ENCODE peak calls at places on chromosomes 2 and 18, in four cellular contexts. Q is colonic mucosa, U is stomach, X is fibroblast of villous mesenchyme. T is an unnamed sample.
A peak's percentile ranks its signal among the peaks of the same experiment; 100 is the strongest.

GRCh38 chr2:241031436-241032165 is 33.2 kb downstream of the SNED1 start:
- DNase-seq in Q (no peak), U (no peak), X (no peak), T (no peak)

GRCh38 chr2:106197878-106198277 is 3.8 kb upstream of the UXS1 start:
- DNase-seq in Q (no peak), U (no peak), X (peak; percentile 94), T (peak; percentile 93)

GRCh38 chr2:75563591-75563990 is 2.9 kb upstream of the EVA1A start:
- DNase-seq in Q (no peak), U (no peak), X (no peak), T (no peak)

GRCh38 chr18:25234363-25234639 is 117.7 kb downstream of the ZNF521 start:
- DNase-seq in Q (no peak), U (no peak), X (no peak), T (no peak)

GRCh38 chr2:215750763-215751162 is 262.6 kb downstream of the MREG start:
- DNase-seq in Q (no peak), U (no peak), X (no peak), T (no peak)

GRCh38 chr2:127614731-127615130 is 31.2 kb upstream of the GPR17 start:
- DNase-seq in Q (no peak), U (peak; percentile 3), X (no peak), T (no peak)

GRCh38 chr2:202064206-202064880 is 8.7 kb upstream of the KIAA2012 start:
- DNase-seq in Q (no peak), U (no peak), X (peak; percentile 59), T (peak; percentile 97)

GRCh38 chr2:201151127-201152074 is 31.5 kb upstream of the CASP10 start:
- DNase-seq in Q (no peak), U (no peak), X (peak; percentile 89), T (peak; percentile 80)

GRCh38 chr2:121944072-121944829 is 188.8 kb downstream of the TSN start:
- DNase-seq in Q (no peak), U (no peak), X (peak; percentile 68), T (peak; percentile 47)

GRCh38 chr2:29222381-29223179 is 107.4 kb downstream of the CLIP4 start:
- DNase-seq in Q (no peak), U (peak; percentile 15), X (no peak), T (no peak)

GRCh38 chr18:72652990-72653593 is 109.0 kb upstream of the CBLN2 start:
- DNase-seq in Q (peak; percentile 64), U (no peak), X (no peak), T (no peak)

GRCh38 chr18:9013926-9014373 is 88.5 kb upstream of the NDUFV2 start:
- DNase-seq in Q (no peak), U (no peak), X (no peak), T (no peak)

GRCh38 chr2:9764153-9764778 is 79.0 kb upstream of the TAF1B start:
- DNase-seq in Q (no peak), U (no peak), X (no peak), T (no peak)

GRCh38 chr18:80105369-80106167 is 3.5 kb upstream of the ADNP2 start:
- DNase-seq in Q (no peak), U (no peak), X (no peak), T (no peak)

GRCh38 chr2:37526323-37526722 is 145.1 kb downstream of the CDC42EP3 start:
- DNase-seq in Q (no peak), U (no peak), X (no peak), T (no peak)

GRCh38 chr18:23890589-23890988 is 124.0 kb upstream of the TTC39C start:
- DNase-seq in Q (no peak), U (no peak), X (no peak), T (peak; percentile 68)

GRCh38 chr2:48510329-48510728 is 19.6 kb upstream of the STON1 start:
- DNase-seq in Q (no peak), U (no peak), X (peak; percentile 79), T (peak; percentile 66)

GRCh38 chr2:23489471-23490400 is 104.8 kb downstream of the KLHL29 start:
- DNase-seq in Q (no peak), U (no peak), X (peak; percentile 11), T (no peak)

GRCh38 chr18:7174359-7175107 is 56.4 kb upstream of the LRRC30 start:
- DNase-seq in Q (no peak), U (no peak), X (peak; percentile 16), T (no peak)

GRCh38 chr2:72994991-72995380 is 76.5 kb downstream of the SFXN5 start:
- DNase-seq in Q (no peak), U (no peak), X (no peak), T (no peak)

GRCh38 chr18:29181151-29181901 is 1004.4 kb upstream of the CDH2 start:
- DNase-seq in Q (no peak), U (no peak), X (peak; percentile 89), T (peak; percentile 98)

GRCh38 chr2:123913266-123913810 is 111.7 kb upstream of the CNTNAP5 start:
- DNase-seq in Q (no peak), U (no peak), X (no peak), T (no peak)

GRCh38 chr2:173124441-173124840 is 48.8 kb downstream of the MAP3K20 start:
- DNase-seq in Q (no peak), U (no peak), X (no peak), T (peak; percentile 51)

GRCh38 chr2:19073522-19073921 is 284.9 kb downstream of the OSR1 start:
- DNase-seq in Q (no peak), U (no peak), X (peak; percentile 37), T (peak; percentile 27)

GRCh38 chr2:236998250-236998649 is 87.4 kb upstream of the COPS8 start:
- DNase-seq in Q (no peak), U (no peak), X (no peak), T (peak; percentile 62)

GRCh38 chr2:27024188-27024587 is 8.6 kb upstream of the TMEM214 start:
- DNase-seq in Q (no peak), U (no peak), X (no peak), T (no peak)

GRCh38 chr2:27025281-27025800 is 7.4 kb upstream of the TMEM214 start:
- DNase-seq in Q (no peak), U (no peak), X (no peak), T (no peak)

GRCh38 chr2:27025861-27026851 is 6.6 kb upstream of the TMEM214 start:
- DNase-seq in Q (no peak), U (no peak), X (no peak), T (no peak)

GRCh38 chr2:27023740-27024139 is 9.0 kb upstream of the TMEM214 start:
- DNase-seq in Q (no peak), U (no peak), X (no peak), T (no peak)

GRCh38 chr2:27024812-27025211 is 8.0 kb upstream of the TMEM214 start:
- DNase-seq in Q (no peak), U (no peak), X (no peak), T (no peak)
- TF ChIP-seq CTCF in Q (no peak), U (no peak), X (no peak), T (no peak)

DNA sequence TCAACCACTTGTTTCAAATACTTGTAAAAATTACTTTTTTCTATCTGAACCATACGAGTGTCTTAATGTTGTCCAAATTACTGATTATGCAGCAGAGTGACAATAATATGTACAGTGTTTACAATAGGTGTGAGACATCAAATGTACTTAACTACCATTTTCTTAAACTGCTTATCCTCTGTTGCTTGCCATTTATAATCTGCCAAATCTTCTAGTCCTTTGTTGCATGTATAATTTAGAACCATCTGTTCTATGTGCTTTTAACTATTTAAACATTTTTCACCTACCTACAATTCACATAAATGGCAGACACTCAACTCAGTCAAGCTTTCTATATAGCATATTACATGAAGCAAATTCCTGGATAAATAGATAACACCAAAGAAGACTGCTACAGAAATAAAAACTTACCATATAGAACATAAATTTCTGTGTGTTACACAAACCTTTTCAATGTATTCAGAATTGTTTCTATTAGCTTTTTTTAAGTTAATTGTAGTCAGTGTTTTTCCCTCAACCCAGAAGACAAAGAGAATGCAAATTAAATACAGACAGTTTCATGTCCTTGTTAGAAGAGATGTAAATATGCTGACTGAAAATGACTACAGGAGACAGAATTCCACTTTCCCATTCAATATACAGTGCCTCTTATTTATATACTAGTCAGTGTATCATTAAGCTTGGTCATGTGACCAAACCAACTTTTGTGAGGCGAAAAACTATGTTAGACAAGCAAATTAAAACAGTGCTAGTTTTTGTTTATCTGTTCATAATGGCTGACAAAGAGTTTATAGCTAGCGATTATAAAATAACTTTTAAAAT is 2.6 kb downstream of the BAZ2B start:
- DNase-seq in Q (no peak), U (no peak), X (peak; percentile 52), T (peak; percentile 53)
- H3K4me3 ChIP-seq in Q (peak overlapping the region; percentile 60), U (peak overlapping the region; percentile 60), X (peak overlapping the region; percentile 79), T (peak overlapping the region; percentile 81)

GRCh38 chr2:61277756-61278155 is 115.8 kb downstream of the C2orf74 start:
- DNase-seq in Q (no peak), U (no peak), X (no peak), T (no peak)
- TF ChIP-seq CTCF in Q (no peak), U (no peak), X (no peak), T (no peak)

GRCh38 chr2:233226511-233227031 is 24.9 kb upstream of the ATG16L1 start:
- DNase-seq in Q (no peak), U (no peak), X (no peak), T (no peak)
- H3K4me3 ChIP-seq in Q (no peak overlapping the region), U (no peak overlapping the region), X (no peak overlapping the region), T (no peak overlapping the region)

DNA sequence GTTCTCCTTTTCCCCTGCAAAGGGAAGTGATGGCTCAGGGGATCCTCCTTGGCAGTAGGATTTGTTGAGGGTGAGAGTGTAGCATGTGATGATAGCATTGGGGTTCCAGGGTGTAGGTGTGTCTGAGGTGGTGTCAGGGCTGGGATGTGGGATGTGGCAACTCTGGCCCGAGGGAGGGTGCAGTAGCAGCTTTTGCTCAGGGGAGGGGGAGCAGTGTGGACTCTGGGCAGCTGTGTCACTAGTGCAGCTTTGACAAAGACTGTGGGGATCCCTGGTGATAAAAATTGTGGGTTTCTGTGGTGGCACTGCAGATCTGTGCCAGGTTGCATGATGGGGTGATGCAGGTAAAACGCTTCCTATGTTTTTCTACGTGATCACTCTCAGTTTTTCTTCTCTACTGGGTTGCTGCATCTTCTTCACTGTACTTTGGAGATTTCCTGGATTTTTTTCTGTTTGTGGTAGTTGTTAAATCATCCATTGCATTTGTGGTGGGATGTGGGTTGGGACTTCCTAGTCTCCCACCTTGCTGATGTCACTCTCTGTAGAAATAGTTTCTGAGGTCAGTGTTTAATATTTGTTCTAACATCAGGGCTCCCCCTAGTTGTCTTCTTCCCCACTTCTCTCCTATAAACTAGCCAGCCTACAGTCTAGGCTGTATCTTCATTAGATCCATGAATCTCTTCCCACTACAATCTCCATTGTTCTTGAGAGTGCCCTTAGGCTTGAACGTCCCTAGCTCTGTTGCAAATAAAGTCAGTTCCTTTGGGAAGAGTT is 107.1 kb downstream of the ACTR3 start:
- DNase-seq in Q (no peak), U (no peak), X (no peak), T (no peak)
- TF ChIP-seq CTCF in Q (no peak), U (no peak), X (no peak), T (no peak)

DNA sequence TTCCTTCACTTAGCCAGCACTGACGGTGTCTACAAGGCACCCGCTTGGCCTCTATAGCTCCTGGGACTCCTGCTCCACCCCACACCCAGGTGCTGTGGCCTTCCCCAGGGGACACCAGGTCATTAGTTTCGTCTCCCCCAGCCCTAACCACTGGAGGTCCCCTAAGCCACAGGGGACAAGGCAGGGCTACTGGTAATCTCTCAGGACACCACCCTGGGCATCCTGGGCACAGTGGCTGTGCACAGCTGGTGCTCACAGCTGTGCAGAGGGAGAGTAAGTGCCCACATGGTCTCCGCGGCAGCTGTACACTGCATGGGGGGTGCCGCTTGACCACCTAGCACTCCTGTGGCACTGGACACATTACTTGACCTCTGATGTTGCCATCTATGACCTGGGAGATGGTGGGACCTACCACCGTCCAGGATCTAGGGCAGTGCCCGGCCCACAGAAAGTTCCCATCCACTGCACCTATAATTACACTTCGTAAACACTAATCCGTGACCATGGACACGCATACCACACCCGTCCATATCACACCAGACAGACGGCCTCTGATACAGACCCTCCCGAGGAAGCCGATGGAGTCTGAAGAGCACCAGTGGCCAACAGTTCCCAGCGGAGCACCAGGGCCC is 133.9 kb downstream of the HDAC4 start:
- DNase-seq in Q (no peak), U (peak; percentile 22), X (no peak), T (no peak)
- H3K4me3 ChIP-seq in Q (peak overlapping the region; percentile 2), U (peak overlapping the region; percentile 21), X (peak overlapping the region; percentile 15), T (no peak overlapping the region)

GRCh38 chr18:48364146-48364545 is 45.0 kb downstream of the ZBTB7C start:
- DNase-seq in Q (no peak), U (no peak), X (no peak), T (no peak)
- TF ChIP-seq CTCF in Q (no peak), U (no peak), X (no peak), T (no peak)